ENCODE peak calls at places on chromosomes 1 and 21, in five cellular contexts. X, C, I, F and H are unnamed samples.
A peak's percentile ranks its signal among the peaks of the same experiment; 100 is the strongest.

GRCh38 chr21:34886554-34887385 is 162.3 kb downstream of the RUNX1 start:
- DNase-seq in X (peak; percentile 35), C (peak; percentile 37), I (no peak), F (peak; percentile 21), H (no peak)

GRCh38 chr1:81801834-81802531 is 1.2 kb downstream of the ADGRL2 start:
- DNase-seq in X (peak; percentile 23), C (no peak), I (peak; percentile 28), F (no peak), H (no peak)

GRCh38 chr1:77978969-77979838 is at the start of gene FUBP1:
- DNase-seq in X (peak; percentile 92), C (peak; percentile 97), I (peak; percentile 98), F (peak; percentile 95), H (peak; percentile 75)

GRCh38 chr1:54340434-54340833 is 65.8 kb downstream of the SSBP3 start:
- DNase-seq in X (no peak), C (no peak), I (no peak), F (no peak), H (no peak)

GRCh38 chr1:222787746-222788145 is 27.1 kb upstream of the DISP1 start:
- DNase-seq in X (no peak), C (no peak), I (no peak), F (no peak), H (no peak)

GRCh38 chr1:203522237-203522636 is 28.3 kb downstream of the OPTC start:
- DNase-seq in X (no peak), C (no peak), I (no peak), F (no peak), H (no peak)

GRCh38 chr1:244920911-244921310 is 56.6 kb upstream of the HNRNPU start:
- DNase-seq in X (peak; percentile 26), C (no peak), I (no peak), F (no peak), H (no peak)

GRCh38 chr1:161200421-161200991 is 1.7 kb upstream of the ADAMTS4 start:
- DNase-seq in X (no peak), C (no peak), I (no peak), F (no peak), H (peak; percentile 79)

GRCh38 chr1:176460606-176461336 is 2.2 kb upstream of the PAPPA2 start:
- DNase-seq in X (no peak), C (no peak), I (no peak), F (no peak), H (no peak)

GRCh38 chr1:162055062-162055461 is 14.4 kb upstream of the NOS1AP start:
- DNase-seq in X (no peak), C (no peak), I (peak; percentile 78), F (no peak), H (no peak)

GRCh38 chr1:109620396-109620817 is 770 bp downstream of the AMPD2 start:
- DNase-seq in X (no peak), C (peak; percentile 44), I (peak; percentile 49), F (no peak), H (no peak)

GRCh38 chr1:226547754-226548191 is 791 bp upstream of the STUM start:
- DNase-seq in X (peak; percentile 76), C (peak; percentile 83), I (peak; percentile 87), F (peak; percentile 63), H (peak; percentile 70)

GRCh38 chr1:213419369-213420030 is 368.5 kb downstream of the RPS6KC1 start:
- DNase-seq in X (no peak), C (no peak), I (no peak), F (no peak), H (no peak)

GRCh38 chr1:109446236-109446635 is 20.0 kb upstream of the PSMA5 start:
- DNase-seq in X (no peak), C (no peak), I (no peak), F (no peak), H (no peak)

GRCh38 chr21:16570196-16570595 is 840.4 kb downstream of the USP25 start:
- DNase-seq in X (no peak), C (no peak), I (no peak), F (no peak), H (no peak)

GRCh38 chr1:200535605-200536004 is 84.9 kb downstream of the KIF14 start:
- DNase-seq in X (no peak), C (peak; percentile 36), I (no peak), F (no peak), H (no peak)

GRCh38 chr1:89286549-89287181 is 14.0 kb upstream of the GBP5 start:
- DNase-seq in X (no peak), C (no peak), I (no peak), F (no peak), H (no peak)

GRCh38 chr1:228345201-228345930 is 61.3 kb downstream of the TRIM11 start:
- DNase-seq in X (peak; percentile 18), C (peak; percentile 3), I (no peak), F (no peak), H (peak; percentile 1)

GRCh38 chr1:198155253-198155652 is 1.5 kb upstream of the NEK7 start:
- DNase-seq in X (no peak), C (no peak), I (peak; percentile 54), F (no peak), H (no peak)

GRCh38 chr21:43921602-43921978 is 56.6 kb downstream of the AGPAT3 start:
- DNase-seq in X (no peak), C (no peak), I (no peak), F (peak; percentile 48), H (no peak)

GRCh38 chr1:177287237-177287636 is 116.5 kb downstream of the BRINP2 start:
- DNase-seq in X (no peak), C (no peak), I (no peak), F (no peak), H (no peak)

GRCh38 chr1:207645632-207646081 is 724 bp downstream of the CR1L start:
- DNase-seq in X (no peak), C (no peak), I (no peak), F (no peak), H (no peak)

GRCh38 chr1:30035522-30036228 is 687.7 kb downstream of the MATN1 start:
- DNase-seq in X (no peak), C (no peak), I (no peak), F (no peak), H (no peak)

GRCh38 chr1:185297986-185298385 is 19.1 kb downstream of the IVNS1ABP start:
- DNase-seq in X (no peak), C (no peak), I (no peak), F (no peak), H (no peak)

GRCh38 chr1:118986291-118986838 is 1.8 kb downstream of the TBX15 start:
- DNase-seq in X (no peak), C (no peak), I (no peak), F (no peak), H (no peak)

GRCh38 chr1:2890221-2890850 is 88.8 kb upstream of the TTC34 start:
- DNase-seq in X (no peak), C (no peak), I (no peak), F (no peak), H (no peak)

GRCh38 chr1:110990541-110990940 is 26.8 kb upstream of the LRIF1 start:
- DNase-seq in X (no peak), C (no peak), I (no peak), F (no peak), H (no peak)

GRCh38 chr1:61097326-61097725 is 15.0 kb downstream of the NFIA start:
- DNase-seq in X (no peak), C (no peak), I (peak; percentile 52), F (no peak), H (no peak)

GRCh38 chr1:61093525-61094137 is 11.3 kb downstream of the NFIA start:
- DNase-seq in X (no peak), C (no peak), I (no peak), F (no peak), H (no peak)

GRCh38 chr1:61095127-61095812 is 12.9 kb downstream of the NFIA start:
- DNase-seq in X (no peak), C (no peak), I (no peak), F (no peak), H (no peak)

GRCh38 chr1:61092643-61093042 is 10.3 kb downstream of the NFIA start:
- DNase-seq in X (no peak), C (no peak), I (no peak), F (no peak), H (no peak)

GRCh38 chr1:61094677-61095076 is 12.3 kb downstream of the NFIA start:
- DNase-seq in X (no peak), C (no peak), I (no peak), F (no peak), H (no peak)
- TF ChIP-seq CTCF in X (no peak), C (no peak), I (no peak), F (no peak), H (no peak)

DNA sequence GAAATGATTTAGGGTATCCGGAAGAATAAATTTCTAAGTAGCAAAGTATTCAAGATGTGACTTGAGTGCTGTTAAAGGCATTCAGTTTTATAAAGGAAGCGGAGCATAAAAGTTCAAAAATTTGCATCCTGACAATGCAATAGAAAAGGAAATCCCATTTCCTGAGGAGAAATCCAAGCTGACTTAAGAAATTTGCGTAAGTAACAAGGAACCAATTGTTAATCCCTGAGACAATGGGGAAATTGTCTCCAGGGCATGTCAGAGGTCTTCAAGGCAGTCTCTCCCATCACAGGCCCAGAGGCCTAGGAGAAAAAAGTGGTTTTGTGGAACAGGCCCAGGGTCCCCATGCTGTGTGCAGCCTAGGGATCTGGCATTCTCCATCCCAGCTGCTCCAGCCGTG is 416.0 kb downstream of the PRDM2 start:
- DNase-seq in X (no peak), C (no peak), I (no peak), F (no peak), H (no peak)
- H3K4me3 ChIP-seq in X (no peak overlapping the region), C (no peak overlapping the region), I (no peak overlapping the region), F (no peak overlapping the region), H (no peak overlapping the region)

DNA sequence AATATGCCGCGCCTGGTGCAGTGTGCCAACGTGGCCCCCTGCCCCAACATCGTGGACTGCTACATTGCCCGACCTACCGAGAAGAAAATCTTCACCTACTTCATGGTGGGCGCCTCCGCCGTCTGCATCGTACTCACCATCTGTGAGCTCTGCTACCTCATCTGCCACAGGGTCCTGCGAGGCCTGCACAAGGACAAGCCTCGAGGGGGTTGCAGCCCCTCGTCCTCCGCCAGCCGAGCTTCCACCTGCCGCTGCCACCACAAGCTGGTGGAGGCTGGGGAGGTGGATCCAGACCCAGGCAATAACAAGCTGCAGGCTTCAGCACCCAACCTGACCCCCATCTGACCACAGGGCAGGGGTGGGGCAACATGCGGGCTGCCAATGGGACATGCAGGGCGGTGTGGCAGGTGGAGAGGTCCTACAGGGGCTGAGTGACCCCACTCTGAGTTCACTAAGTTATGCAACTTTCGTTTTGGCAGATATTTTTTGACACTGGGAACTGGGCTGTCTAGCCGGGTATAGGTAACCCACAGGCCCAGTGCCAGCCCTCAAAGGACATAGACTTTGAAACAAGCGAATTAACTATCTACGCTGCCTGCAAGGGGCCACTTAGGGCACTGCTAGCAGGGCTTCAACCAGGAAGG is 4.3 kb downstream of the GJB3 start:
- DNase-seq in X (no peak), C (no peak), I (no peak), F (no peak), H (no peak)
- H3K27me3 ChIP-seq in X (no peaks in the 10 kb centered on the region), C (peaks cover 26% of the 10 kb centered on the region), I (peaks cover 24% of the 10 kb centered on the region), F (peaks cover 9% of the 10 kb centered on the region), H (peaks cover 22% of the 10 kb centered on the region)

GRCh38 chr1:204841316-204841715 is 29.3 kb upstream of the NFASC start:
- DNase-seq in X (no peak), C (no peak), I (no peak), F (no peak), H (no peak)

GRCh38 chr1:204834329-204834728 is 36.3 kb upstream of the NFASC start:
- DNase-seq in X (no peak), C (no peak), I (no peak), F (no peak), H (no peak)

GRCh38 chr1:204836856-204837255 is 33.8 kb upstream of the NFASC start:
- DNase-seq in X (no peak), C (no peak), I (no peak), F (no peak), H (no peak)

GRCh38 chr1:204834752-204835151 is 35.9 kb upstream of the NFASC start:
- DNase-seq in X (no peak), C (no peak), I (no peak), F (no peak), H (no peak)

GRCh38 chr1:204837440-204838084 is 33.1 kb upstream of the NFASC start:
- DNase-seq in X (no peak), C (no peak), I (peak; percentile 46), F (peak; percentile 13), H (no peak)
- TF ChIP-seq CTCF in X (no peak), C (no peak), I (peak; percentile 26), F (no peak), H (peak; percentile 16)